ENCODE peak calls at places on chromosome 2, in six cellular contexts. L is stomach, E is NCI-H460, V is KG1, P is SHP77 treated with DMSO at 0.1 percent for 48 hours, Z is ecto neural progenitor cell. T is an unnamed sample.

GRCh38 chr2:224952942-224953657 is 89.2 kb downstream of the DOCK10 start:
- DNase-seq in P (no peak), L (no peak), E (no peak), V (peak), Z (no peak), T (no peak)

GRCh38 chr2:240452471-240453256 is 17.2 kb downstream of the GPC1 start:
- DNase-seq in P (no peak), V (no peak), Z (peak), L (peak), E (peak), T (no peak)

GRCh38 chr2:46364797-46365457 is 67.7 kb downstream of the EPAS1 start:
- DNase-seq in Z (no peak), V (peak), L (peak), P (no peak), E (peak), T (no peak)

GRCh38 chr2:234980476-234981187 is 28.8 kb downstream of the SH3BP4 start:
- DNase-seq in L (peak), P (no peak), Z (no peak), V (no peak), E (no peak), T (no peak)

GRCh38 chr2:218895326-218895725 is 14.7 kb downstream of the WNT10A start:
- DNase-seq in P (no peak), E (no peak), Z (no peak), L (no peak), V (no peak), T (no peak)

GRCh38 chr2:150983498-150983897 is 278.2 kb downstream of the RBM43 start:
- DNase-seq in Z (no peak), V (no peak), L (no peak), P (no peak), E (no peak), T (no peak)

GRCh38 chr2:16713011-16713423 is 47.4 kb upstream of the CYRIA start:
- DNase-seq in L (no peak), E (no peak), P (no peak), V (no peak), Z (no peak), T (no peak)

GRCh38 chr2:20254731-20255130 is 29.8 kb upstream of the SDC1 start:
- DNase-seq in V (no peak), P (no peak), Z (no peak), E (no peak), L (no peak), T (no peak)

GRCh38 chr2:166314022-166314759 is 61.6 kb downstream of the SCN9A start:
- DNase-seq in E (peak), Z (no peak), P (no peak), V (no peak), L (no peak), T (no peak)